ENCODE peak calls at places on chromosome 3, in ten cellular contexts. D is body of pancreas, Z is A549, U is right lobe of liver, G is upper lobe of left lung, R is HCT116, H is HepG2, L is K562, A is heart left ventricle, K is GM12878. C is an unnamed sample.

GRCh38 chr3:23580337-23580736 is 225.4 kb upstream of the UBE2E1 start:
- ATAC-seq in D (no peak), Z (peak), U (no peak), G (no peak), R (no peak), H (no peak), L (no peak), A (no peak), K (no peak), C (no peak)

GRCh38 chr3:152315623-152316022 is 46.9 kb downstream of the MBNL1 start:
- ATAC-seq in D (peak), Z (no peak), U (peak), G (no peak), R (no peak), H (no peak), L (no peak), A (peak), K (no peak), C (peak)

GRCh38 chr3:46693897-46694235 is 387 bp upstream of the ALS2CL start:
- ATAC-seq in D (peak), Z (peak), U (peak), G (peak), R (peak), H (no peak), L (peak), A (peak), K (peak), C (peak)

GRCh38 chr3:72535789-72536188 is 312.5 kb downstream of the SHQ1 start:
- ATAC-seq in D (no peak), Z (no peak), U (no peak), G (no peak), R (no peak), H (no peak), L (peak), A (peak), K (no peak), C (no peak)

GRCh38 chr3:52688266-52688665 is 2.4 kb downstream of the GNL3 start:
- ATAC-seq in D (no peak), Z (no peak), U (no peak), G (no peak), R (no peak), H (no peak), L (no peak), A (no peak), K (no peak), C (no peak)

GRCh38 chr3:54376440-54376839 is 254.1 kb downstream of the CACNA2D3 start:
- ATAC-seq in D (no peak), Z (no peak), U (no peak), G (peak), R (no peak), H (no peak), L (no peak), A (peak), K (no peak), C (no peak)

GRCh38 chr3:45123841-45124269 is 22.3 kb downstream of the CDCP1 start:
- ATAC-seq in D (no peak), Z (peak), U (no peak), G (no peak), R (peak), H (no peak), L (peak), A (no peak), K (peak), C (peak)

GRCh38 chr3:53211704-53212702 is 43.8 kb downstream of the TKT start:
- ATAC-seq in D (no peak), Z (peak), U (no peak), G (no peak), R (no peak), H (no peak), L (no peak), A (no peak), K (peak), C (no peak)

GRCh38 chr3:22729981-22730380 is 473.1 kb upstream of the UBE2E2 start:
- ATAC-seq in D (no peak), Z (no peak), U (no peak), G (no peak), R (no peak), H (no peak), L (no peak), A (no peak), K (peak), C (no peak)

GRCh38 chr3:182583545-182583944 is 209.8 kb upstream of the ATP11B start:
- ATAC-seq in D (no peak), Z (no peak), U (no peak), G (no peak), R (no peak), H (no peak), L (no peak), A (no peak), K (no peak), C (no peak)

GRCh38 chr3:94456332-94456731 is 393.5 kb downstream of the NSUN3 start:
- ATAC-seq in D (no peak), Z (no peak), U (no peak), G (no peak), R (no peak), H (no peak), L (no peak), A (no peak), K (no peak), C (no peak)

GRCh38 chr3:70291097-70291482 is 21.3 kb downstream of the MDFIC2 start:
- ATAC-seq in D (no peak), Z (no peak), U (no peak), G (no peak), R (no peak), H (no peak), L (no peak), A (no peak), K (no peak), C (no peak)

GRCh38 chr3:159857840-159858239 is 130.8 kb upstream of the IL12A start:
- ATAC-seq in D (no peak), Z (no peak), U (no peak), G (no peak), R (no peak), H (no peak), L (no peak), A (peak), K (no peak), C (no peak)

GRCh38 chr3:32778389-32778788 is 39.4 kb upstream of the TRIM71 start:
- ATAC-seq in D (no peak), Z (no peak), U (peak), G (no peak), R (no peak), H (peak), L (no peak), A (no peak), K (no peak), C (no peak)

GRCh38 chr3:104916971-104917370 is 449.7 kb upstream of the ALCAM start:
- ATAC-seq in D (no peak), Z (no peak), U (no peak), G (no peak), R (no peak), H (no peak), L (no peak), A (no peak), K (no peak), C (no peak)

GRCh38 chr3:116238863-116239262 is 206.4 kb downstream of the LSAMP start:
- ATAC-seq in D (no peak), Z (no peak), U (no peak), G (no peak), R (no peak), H (no peak), L (no peak), A (no peak), K (no peak), C (no peak)

GRCh38 chr3:33807190-33807589 is 8.8 kb downstream of the PDCD6IP start:
- ATAC-seq in D (peak), Z (peak), U (peak), G (peak), R (no peak), H (no peak), L (peak), A (peak), K (peak), C (no peak)

GRCh38 chr3:175941352-175941751 is 1082.2 kb downstream of the NAALADL2 start:
- ATAC-seq in D (no peak), Z (no peak), U (peak), G (no peak), R (peak), H (no peak), L (no peak), A (no peak), K (peak), C (peak)

GRCh38 chr3:98514948-98515347 is 7.8 kb downstream of the CLDND1 start:
- ATAC-seq in D (no peak), Z (no peak), U (no peak), G (no peak), R (no peak), H (no peak), L (no peak), A (no peak), K (peak), C (no peak)

GRCh38 chr3:141656771-141657170 is 81.3 kb upstream of the RNF7 start:
- ATAC-seq in D (no peak), Z (no peak), U (no peak), G (no peak), R (no peak), H (no peak), L (peak), A (peak), K (no peak), C (no peak)

GRCh38 chr3:39213613-39214012 is 21.2 kb upstream of the XIRP1 start:
- ATAC-seq in D (no peak), Z (no peak), U (no peak), G (no peak), R (no peak), H (no peak), L (no peak), A (no peak), K (no peak), C (no peak)

GRCh38 chr3:157130138-157130880 is 29.6 kb downstream of the CCNL1 start:
- ATAC-seq in D (no peak), Z (peak), U (no peak), G (peak), R (peak), H (peak), L (peak), A (peak), K (no peak), C (peak)

GRCh38 chr3:175378348-175378747 is 519.2 kb downstream of the NAALADL2 start:
- ATAC-seq in D (no peak), Z (no peak), U (no peak), G (no peak), R (no peak), H (no peak), L (no peak), A (no peak), K (peak), C (no peak)

GRCh38 chr3:182795383-182795782 is 2.1 kb downstream of the ATP11B start:
- ATAC-seq in D (no peak), Z (no peak), U (no peak), G (no peak), R (no peak), H (no peak), L (peak), A (no peak), K (peak), C (no peak)

GRCh38 chr3:69219101-69219708 is 96.8 kb upstream of the LMOD3 start:
- ATAC-seq in D (no peak), Z (no peak), U (no peak), G (no peak), R (no peak), H (no peak), L (no peak), A (no peak), K (peak), C (no peak)

GRCh38 chr3:52385157-52385556 is 59.7 kb downstream of the SEMA3G start:
- ATAC-seq in D (no peak), Z (peak), U (no peak), G (no peak), R (peak), H (peak), L (peak), A (no peak), K (peak), C (no peak)

GRCh38 chr3:136404056-136404455 is 153.9 kb downstream of the PCCB start:
- ATAC-seq in D (no peak), Z (no peak), U (no peak), G (no peak), R (no peak), H (no peak), L (no peak), A (no peak), K (no peak), C (no peak)

GRCh38 chr3:141250342-141250741 is 18.7 kb downstream of the PXYLP1 start:
- ATAC-seq in D (no peak), Z (no peak), U (no peak), G (no peak), R (peak), H (no peak), L (peak), A (peak), K (peak), C (no peak)

GRCh38 chr3:48451270-48451669 is 4.7 kb downstream of the ATRIP start:
- ATAC-seq in D (no peak), Z (no peak), U (no peak), G (no peak), R (no peak), H (peak), L (no peak), A (no peak), K (no peak), C (no peak)

GRCh38 chr3:48445277-48445882 is 1.2 kb upstream of the ATRIP start:
- ATAC-seq in D (no peak), Z (no peak), U (no peak), G (no peak), R (no peak), H (no peak), L (no peak), A (no peak), K (no peak), C (no peak)

GRCh38 chr3:48441940-48442339 is 1.9 kb downstream of the TMA7 start:
- ATAC-seq in D (no peak), Z (no peak), U (no peak), G (no peak), R (no peak), H (no peak), L (no peak), A (no peak), K (no peak), C (no peak)

GRCh38 chr3:48446043-48446424 is 503 bp upstream of the ATRIP start:
- ATAC-seq in D (no peak), Z (peak), U (no peak), G (no peak), R (peak), H (peak), L (no peak), A (no peak), K (no peak), C (no peak)

DNA sequence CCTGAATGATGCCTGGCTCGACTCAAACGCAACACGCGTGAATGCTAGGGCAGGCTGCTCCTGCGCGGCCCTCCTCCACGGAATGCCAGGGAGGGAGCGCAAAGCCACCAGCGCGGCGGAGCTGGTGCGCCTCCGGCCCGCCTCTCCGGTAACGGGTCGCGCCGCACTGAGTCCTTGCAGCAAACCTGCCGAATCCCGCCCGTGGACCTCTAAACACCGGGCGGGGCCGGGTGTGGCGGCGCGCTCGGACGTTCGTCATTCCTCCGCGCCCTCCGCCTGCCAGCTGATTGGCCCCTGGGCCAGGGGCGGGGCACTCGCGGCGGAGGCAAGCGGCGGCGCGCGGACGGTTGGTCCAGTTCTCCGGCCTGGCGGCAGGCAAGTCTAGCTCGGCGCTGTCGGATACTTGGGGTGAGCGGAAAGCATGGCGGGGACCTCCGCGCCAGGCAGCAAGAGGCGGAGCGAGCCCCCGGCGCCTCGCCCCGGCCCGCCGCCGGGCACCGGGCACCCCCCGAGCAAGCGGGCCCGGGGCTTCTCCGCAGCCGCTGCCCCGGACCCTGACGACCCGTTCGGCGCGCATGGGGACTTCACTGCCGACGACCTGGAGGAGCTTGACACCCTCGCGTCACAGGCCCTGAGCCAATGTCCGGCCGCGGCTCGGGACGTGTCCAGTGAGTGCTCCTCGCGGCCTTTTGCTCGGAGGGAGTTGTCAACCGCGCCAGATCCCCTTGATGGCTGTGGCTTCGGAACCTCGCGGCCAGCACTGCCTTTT is at the start of gene ATRIP:
- ATAC-seq in D (peak), Z (peak), U (peak), G (peak), R (peak), H (peak), L (peak), A (peak), K (peak), C (peak)
- TF ChIP-seq POLR2A in D (peak), Z (peak), U (peak), G (peak), R (peak), H (peak), L (peak), A (peak), K (peak), C (peak)

GRCh38 chr3:133824961-133825485 is 19.4 kb downstream of the SRPRB start:
- ATAC-seq in D (no peak), Z (no peak), U (no peak), G (no peak), R (no peak), H (no peak), L (no peak), A (no peak), K (no peak), C (no peak)

GRCh38 chr3:133821767-133822638 is 16.4 kb downstream of the SRPRB start:
- ATAC-seq in D (peak), Z (no peak), U (peak), G (peak), R (peak), H (peak), L (peak), A (peak), K (peak), C (peak)

GRCh38 chr3:133825969-133826727 is 20.5 kb downstream of the SRPRB start:
- ATAC-seq in D (no peak), Z (no peak), U (no peak), G (no peak), R (no peak), H (no peak), L (no peak), A (no peak), K (no peak), C (no peak)

GRCh38 chr3:133820129-133820528 is 14.5 kb downstream of the SRPRB start:
- ATAC-seq in D (no peak), Z (no peak), U (no peak), G (no peak), R (no peak), H (no peak), L (no peak), A (no peak), K (no peak), C (no peak)

DNA sequence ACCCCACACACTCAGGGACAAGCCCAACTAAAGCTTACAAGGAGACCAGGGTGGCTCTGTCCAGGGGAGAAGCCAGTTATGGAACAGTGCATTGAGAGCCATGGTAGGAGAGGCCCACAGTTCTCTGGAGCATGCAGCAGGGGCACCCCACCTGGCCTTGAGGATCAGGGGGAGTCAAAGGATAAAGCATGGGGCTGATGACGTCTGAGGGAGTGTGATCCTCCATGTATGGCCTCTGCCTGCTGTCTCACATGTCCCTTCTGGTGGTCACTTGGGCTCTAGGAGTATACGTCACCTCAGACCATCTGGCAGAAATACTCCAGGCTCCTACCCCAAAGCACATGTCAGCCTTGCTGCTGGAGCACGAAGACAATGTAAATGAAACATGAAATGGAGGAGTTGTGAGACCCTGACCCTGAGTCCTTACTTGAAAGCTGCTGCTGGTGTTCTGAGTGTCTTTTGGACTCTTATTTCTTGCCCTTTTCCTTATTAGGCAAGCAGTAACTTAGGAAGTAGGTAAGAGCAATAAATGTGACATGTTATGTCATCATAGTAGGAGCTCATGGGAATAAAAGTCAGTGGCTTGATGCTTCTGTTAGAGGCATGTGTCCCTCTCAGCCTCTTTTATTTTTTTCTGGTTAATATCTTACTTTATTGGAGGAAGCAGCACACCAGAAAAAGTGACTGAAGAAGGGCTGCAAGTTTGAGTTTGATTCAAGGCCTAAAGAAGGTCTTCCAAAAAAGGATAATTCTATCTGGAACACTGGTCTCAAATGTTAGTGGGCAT is 15.5 kb downstream of the SRPRB start:
- ATAC-seq in D (no peak), Z (no peak), U (no peak), G (no peak), R (no peak), H (no peak), L (no peak), A (no peak), K (no peak), C (no peak)
- TF ChIP-seq POLR2A in D (no peak), Z (no peak), U (no peak), G (no peak), R (no peak), H (no peak), L (no peak), A (no peak), K (peak), C (no peak)

DNA sequence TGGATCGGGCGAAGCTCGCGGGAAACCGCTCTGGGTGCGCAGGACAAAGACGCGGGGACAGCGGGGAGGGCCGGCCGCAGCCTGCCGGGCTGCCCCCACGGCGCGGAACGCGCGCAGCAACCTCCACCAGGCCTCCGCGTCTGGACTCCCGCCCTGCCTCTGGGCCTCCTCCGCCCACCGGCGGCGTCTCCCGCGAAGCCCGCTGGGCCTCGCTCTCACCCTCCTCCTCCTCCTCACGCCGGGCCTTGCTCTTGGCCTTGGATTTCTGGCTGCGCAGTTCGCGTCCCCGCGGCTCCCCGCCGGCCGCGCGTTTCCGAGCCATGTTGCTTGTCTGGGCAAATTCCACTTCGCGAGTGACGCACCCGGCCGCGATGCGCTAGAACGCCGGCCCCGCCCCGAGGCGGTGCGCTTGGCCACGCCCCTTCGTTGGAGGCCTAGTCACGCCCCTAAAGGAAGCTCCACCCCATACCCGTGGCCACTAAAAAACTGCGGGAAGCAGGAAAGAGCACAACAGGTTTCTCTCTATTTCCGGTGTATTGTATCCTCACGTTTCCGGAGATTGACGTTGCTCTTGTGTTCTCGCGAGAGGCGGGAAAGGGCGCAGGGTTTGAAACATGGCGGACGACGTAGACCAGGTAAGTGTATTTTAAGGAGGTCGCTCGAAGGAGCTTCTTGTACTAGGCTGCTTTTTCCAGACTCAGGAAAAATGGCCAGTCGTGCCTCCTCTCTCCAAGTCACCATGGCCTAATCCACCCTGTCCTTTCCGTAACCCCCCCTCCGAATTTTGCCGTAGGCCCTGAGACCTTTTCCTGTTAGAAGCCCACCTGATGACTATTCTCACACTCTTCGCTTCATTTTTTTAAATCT is at the start of the genes LSM3 and XPC:
- ATAC-seq in D (peak), Z (peak), U (peak), G (peak), R (peak), H (peak), L (peak), A (peak), K (peak), C (peak)
- TF ChIP-seq POLR2A in D (peak), Z (peak), U (peak), G (peak), R (peak), H (peak), L (peak), A (peak), K (peak), C (peak)

GRCh38 chr3:126503701-126504100 is 13.9 kb downstream of the UROC1 start:
- ATAC-seq in D (no peak), Z (no peak), U (no peak), G (no peak), R (no peak), H (no peak), L (no peak), A (no peak), K (no peak), C (no peak)

GRCh38 chr3:126501736-126502135 is 15.8 kb downstream of the UROC1 start:
- ATAC-seq in D (no peak), Z (no peak), U (peak), G (no peak), R (no peak), H (peak), L (no peak), A (peak), K (no peak), C (no peak)

GRCh38 chr3:126501054-126501453 is 16.5 kb downstream of the UROC1 start:
- ATAC-seq in D (no peak), Z (no peak), U (no peak), G (no peak), R (no peak), H (no peak), L (no peak), A (no peak), K (no peak), C (no peak)

GRCh38 chr3:126500016-126500415 is 17.6 kb downstream of the UROC1 start:
- ATAC-seq in D (no peak), Z (no peak), U (no peak), G (no peak), R (peak), H (no peak), L (no peak), A (no peak), K (no peak), C (no peak)

GRCh38 chr3:126502656-126503055 is 14.9 kb downstream of the UROC1 start:
- ATAC-seq in D (no peak), Z (no peak), U (no peak), G (no peak), R (no peak), H (no peak), L (no peak), A (no peak), K (no peak), C (no peak)
- TF ChIP-seq POLR2A in D (no peak), Z (no peak), U (no peak), G (no peak), R (no peak), H (no peak), L (no peak), A (no peak), K (no peak), C (no peak)